ENCODE peak calls at places on chromosomes 1 and 21, in six cellular contexts. F is glutamatergic neuron, W is HFFc6, L is Peyer's patch, K is OCI-M1, O is GM10248. V is an unnamed sample.

GRCh38 chr1:240497908-240498307 is 114.0 kb downstream of the GREM2 start:
- DNase-seq in K (no peak), O (no peak), W (no peak), F (no peak), L (no peak), V (no peak)

GRCh38 chr21:31098576-31099005 is 60.3 kb upstream of the KRTAP19-8 start:
- DNase-seq in O (peak; percentile 67), K (peak; percentile 50), W (peak; percentile 12), F (peak; percentile 84), L (peak; percentile 82), V (peak; percentile 72)

GRCh38 chr1:97050501-97050900 is 328.9 kb downstream of the PTBP2 start:
- DNase-seq in L (no peak), O (no peak), K (peak; percentile 68), W (peak; percentile 51), F (no peak), V (no peak)

GRCh38 chr1:227901239-227901905 is 46.4 kb downstream of the WNT9A start:
- DNase-seq in K (no peak), F (peak; percentile 17), O (no peak), W (no peak), L (no peak), V (no peak)

GRCh38 chr1:33060579-33061083 is 20.3 kb upstream of the AZIN2 start:
- DNase-seq in W (peak; percentile 79), L (no peak), F (no peak), K (no peak), O (no peak), V (peak; percentile 63)

GRCh38 chr21:21137986-21138385 is 139.8 kb downstream of the NCAM2 start:
- DNase-seq in L (no peak), K (peak; percentile 28), O (no peak), F (no peak), W (no peak), V (no peak)

GRCh38 chr1:68112835-68113243 is 62.4 kb upstream of the DIRAS3 start:
- DNase-seq in O (no peak), L (no peak), W (peak; percentile 90), K (no peak), F (no peak), V (peak; percentile 41)

GRCh38 chr1:1942753-1943656 is 23.9 kb upstream of the TMEM52 start:
- DNase-seq in F (no peak), L (peak; percentile 76), W (no peak), O (no peak), K (no peak), V (no peak)

GRCh38 chr1:152884966-152885624 is 7.0 kb downstream of the SMCP start:
- DNase-seq in K (no peak), F (no peak), L (no peak), O (no peak), W (peak; percentile 64), V (peak; percentile 31)

GRCh38 chr1:201946224-201946908 is at the start of gene LMOD1:
- DNase-seq in K (peak; percentile 73), W (peak; percentile 93), O (no peak), F (peak; percentile 78), L (peak; percentile 84), V (peak; percentile 89)

GRCh38 chr1:53315456-53316048 is 12.3 kb downstream of the LRP8 start:
- DNase-seq in L (no peak), O (no peak), K (no peak), W (no peak), F (no peak), V (no peak)

GRCh38 chr1:247535402-247535801 is 838 bp downstream of the OR2C3 start:
- DNase-seq in W (no peak), L (no peak), O (no peak), F (no peak), K (peak; percentile 82), V (no peak)

GRCh38 chr1:248873409-248873992 is 14.6 kb upstream of the ZNF692 start:
- DNase-seq in L (peak; percentile 97), W (peak; percentile 96), O (peak; percentile 84), F (peak; percentile 96), K (peak; percentile 100), V (peak; percentile 90)

GRCh38 chr1:234962340-234962989 is 166.2 kb downstream of the TOMM20 start:
- DNase-seq in W (peak; percentile 97), O (peak; percentile 67), K (peak; percentile 61), F (no peak), L (peak; percentile 65), V (peak; percentile 88)

GRCh38 chr1:166588741-166589140 is 250.5 kb upstream of the POGK start:
- DNase-seq in F (no peak), W (no peak), O (no peak), K (no peak), L (no peak), V (no peak)

GRCh38 chr1:156592158-156592909 is 758 bp downstream of the NAXE start:
- DNase-seq in K (no peak), F (no peak), O (no peak), L (no peak), W (no peak), V (no peak)

GRCh38 chr1:204359474-204360255 is at the start of gene PLEKHA6:
- DNase-seq in L (no peak), K (peak; percentile 39), O (no peak), W (peak; percentile 52), F (peak; percentile 97), V (peak; percentile 54)

GRCh38 chr1:16122916-16123315 is 33.0 kb downstream of the EPHA2 start:
- DNase-seq in L (no peak), K (peak; percentile 75), W (peak; percentile 64), O (no peak), F (no peak), V (peak; percentile 81)

GRCh38 chr1:177200290-177200689 is 29.5 kb downstream of the BRINP2 start:
- DNase-seq in L (no peak), F (no peak), W (no peak), K (no peak), O (no peak), V (no peak)

GRCh38 chr1:109850827-109851226 is 59.8 kb upstream of the CSF1 start:
- DNase-seq in O (no peak), L (no peak), F (no peak), W (no peak), K (no peak), V (no peak)

GRCh38 chr1:109598655-109599054 is 20.8 kb downstream of the GNAT2 start:
- DNase-seq in O (no peak), L (no peak), K (peak; percentile 7), F (no peak), W (no peak), V (no peak)

GRCh38 chr1:165543651-165544452 is at the start of gene LRRC52:
- DNase-seq in O (no peak), F (no peak), W (no peak), K (no peak), L (no peak), V (no peak)

GRCh38 chr1:37602750-37603694 is 7.3 kb upstream of the GNL2 start:
- DNase-seq in W (no peak), F (peak; percentile 61), O (peak; percentile 72), K (peak; percentile 69), L (peak; percentile 52), V (peak; percentile 36)